ENCODE peak calls at places on chromosome 21, in six cellular contexts. U is putamen; I is left ventricle myocardium inferior; C is activated CD4-positive, alpha-beta T cell treated with anti-CD3 and anti-CD28 coated beads, Interleukin-2, amount 50 U/mL, for 1 hour; P is substantia nigra; F is GM19239. H is an unnamed sample.

GRCh38 chr21:30839304-30839703 is 9.7 kb upstream of the KRTAP7-1 start:
- DNase-seq in U (no peak), I (no peak), C (peak), P (no peak), F (no peak), H (peak)

GRCh38 chr21:44539991-44540666 is at the start of gene KRTAP10-1:
- DNase-seq in U (no peak), I (no peak), C (no peak), P (no peak), F (no peak), H (no peak)

GRCh38 chr21:36889401-36889800 is 77.1 kb downstream of the HLCS start:
- DNase-seq in U (no peak), I (no peak), C (no peak), P (no peak), F (no peak), H (no peak)

GRCh38 chr21:43211085-43212071 is 42.6 kb downstream of the CRYAA start:
- DNase-seq in U (no peak), I (peak), C (no peak), P (no peak), F (no peak), H (no peak)

GRCh38 chr21:36816556-36817130 is 117.7 kb downstream of the SIM2 start:
- DNase-seq in U (no peak), I (no peak), C (no peak), P (no peak), F (no peak), H (no peak)

GRCh38 chr21:34983680-34984086 is 65.4 kb downstream of the RUNX1 start:
- DNase-seq in U (no peak), I (no peak), C (peak), P (no peak), F (no peak), H (peak)

GRCh38 chr21:38768385-38769071 is 37.2 kb upstream of the ETS2 start:
- DNase-seq in U (no peak), I (no peak), C (peak), P (no peak), F (no peak), H (peak)

GRCh38 chr21:25646541-25646940 is 7.5 kb downstream of the JAM2 start:
- DNase-seq in U (no peak), I (no peak), C (no peak), P (no peak), F (no peak), H (no peak)

GRCh38 chr21:15060776-15061175 is 4.0 kb downstream of the NRIP1 start:
- DNase-seq in U (no peak), I (no peak), C (no peak), P (no peak), F (no peak), H (no peak)

GRCh38 chr21:17931080-17931479 is 111.9 kb upstream of the C21orf91 start:
- DNase-seq in U (no peak), I (no peak), C (no peak), P (no peak), F (peak), H (no peak)

GRCh38 chr21:41482980-41483379 is 25.0 kb downstream of the TMPRSS2 start:
- DNase-seq in U (no peak), I (no peak), C (no peak), P (no peak), F (no peak), H (no peak)

GRCh38 chr21:14889080-14889805 is 175.6 kb downstream of the NRIP1 start:
- DNase-seq in U (no peak), I (no peak), C (no peak), P (no peak), F (no peak), H (no peak)

GRCh38 chr21:38859852-38860251 is 54.1 kb downstream of the ETS2 start:
- DNase-seq in U (no peak), I (no peak), C (no peak), P (no peak), F (no peak), H (no peak)

GRCh38 chr21:36908260-36908908 is 58.1 kb downstream of the HLCS start:
- DNase-seq in U (no peak), I (no peak), C (no peak), P (no peak), F (no peak), H (no peak)

GRCh38 chr21:34545079-34545884 is 33.3 kb upstream of the KCNE1 start:
- DNase-seq in U (peak), I (no peak), C (no peak), P (peak), F (peak), H (no peak)

GRCh38 chr21:42490735-42491134 is 5.3 kb downstream of the RSPH1 start:
- DNase-seq in U (no peak), I (no peak), C (no peak), P (no peak), F (no peak), H (no peak)

GRCh38 chr21:45973475-45974072 is 8.0 kb upstream of the COL6A1 start:
- DNase-seq in U (no peak), I (peak), C (peak), P (no peak), F (peak), H (peak)

GRCh38 chr21:43361493-43362296 is 65.2 kb downstream of the SIK1 start:
- DNase-seq in U (no peak), I (peak), C (peak), P (no peak), F (peak), H (peak)

GRCh38 chr21:29938968-29939858 is 583 bp downstream of the GRIK1 start:
- DNase-seq in U (no peak), I (no peak), C (no peak), P (no peak), F (no peak), H (peak)

GRCh38 chr21:34313116-34313515 is 50.7 kb upstream of the KCNE2 start:
- DNase-seq in U (no peak), I (no peak), C (no peak), P (no peak), F (no peak), H (no peak)

GRCh38 chr21:17921579-17922530 is 102.7 kb upstream of the C21orf91 start:
- DNase-seq in U (no peak), I (no peak), C (no peak), P (no peak), F (no peak), H (no peak)

GRCh38 chr21:17270234-17270633 is 242.6 kb upstream of the CXADR start:
- DNase-seq in U (peak), I (peak), C (no peak), P (no peak), F (no peak), H (no peak)

GRCh38 chr21:33411949-33412430 is 8.8 kb downstream of the IFNGR2 start:
- DNase-seq in U (no peak), I (no peak), C (no peak), P (no peak), F (no peak), H (no peak)

GRCh38 chr21:32372755-32373154 is 20.1 kb downstream of the URB1 start:
- DNase-seq in U (no peak), I (no peak), C (no peak), P (no peak), F (no peak), H (no peak)

GRCh38 chr21:45981154-45981606 is 390 bp upstream of the COL6A1 start:
- DNase-seq in U (peak), I (peak), C (peak), P (no peak), F (peak), H (peak)

GRCh38 chr21:44018813-44019567 is 6.9 kb downstream of the TRAPPC10 start:
- DNase-seq in U (no peak), I (no peak), C (no peak), P (no peak), F (no peak), H (no peak)

GRCh38 chr21:44625756-44626155 is 1.1 kb upstream of the KRTAP10-9 start:
- DNase-seq in U (no peak), I (no peak), C (no peak), P (no peak), F (no peak), H (no peak)

GRCh38 chr21:15063081-15063820 is 1.5 kb downstream of the NRIP1 start:
- DNase-seq in U (no peak), I (no peak), C (no peak), P (no peak), F (no peak), H (no peak)

GRCh38 chr21:17370750-17371325 is 142.0 kb upstream of the CXADR start:
- DNase-seq in U (no peak), I (no peak), C (no peak), P (no peak), F (no peak), H (no peak)

GRCh38 chr21:38958940-38959685 is 153.4 kb downstream of the ETS2 start:
- DNase-seq in U (peak), I (no peak), C (no peak), P (no peak), F (no peak), H (no peak)

GRCh38 chr21:37139154-37139553 is 66.1 kb downstream of the TTC3 start:
- DNase-seq in U (no peak), I (no peak), C (no peak), P (no peak), F (no peak), H (no peak)

H was measured in CD4-positive, alpha-beta memory T cell.